ENCODE peak calls at places on chromosomes 16 and 17, in seven cellular contexts. L, F, G, Y, W, U and P are unnamed samples.

GRCh38 chr16:17370233-17371013 is 100.3 kb downstream of the XYLT1 start:
- DNase-seq in Y (no peak), G (no peak), L (no peak), F (peak), W (peak), U (no peak), P (no peak)

GRCh38 chr16:55597928-55598327 is 31.4 kb downstream of the CAPNS2 start:
- DNase-seq in F (no peak), G (no peak), L (no peak), W (no peak), U (no peak), Y (no peak), P (no peak)

GRCh38 chr17:75819723-75820410 is 24.3 kb downstream of the UNC13D start:
- DNase-seq in W (no peak), U (no peak), L (no peak), G (no peak), F (no peak), Y (no peak), P (no peak)

GRCh38 chr17:46115687-46116086 is 77.5 kb downstream of the KANSL1 start:
- DNase-seq in Y (no peak), G (no peak), U (no peak), F (peak), L (no peak), W (no peak), P (no peak)

GRCh38 chr16:83676056-83676455 is 131.7 kb upstream of the HSBP1 start:
- DNase-seq in F (no peak), U (no peak), L (no peak), W (no peak), Y (no peak), G (no peak), P (peak)

GRCh38 chr16:8804313-8804712 is 6.7 kb downstream of the PMM2 start:
- DNase-seq in Y (no peak), G (no peak), U (no peak), W (no peak), L (no peak), F (no peak), P (no peak)

GRCh38 chr16:21283521-21284289 is 5.6 kb upstream of the CRYM start:
- DNase-seq in W (no peak), F (no peak), L (no peak), G (peak), Y (no peak), U (peak), P (no peak)

GRCh38 chr17:17494499-17495447 is 1.4 kb downstream of the RASD1 start:
- DNase-seq in G (peak), F (peak), W (peak), U (peak), Y (peak), L (no peak), P (no peak)

GRCh38 chr17:43720311-43721060 is 38.1 kb downstream of the SOST start:
- DNase-seq in F (peak), W (peak), U (peak), L (no peak), Y (peak), G (peak), P (peak)

GRCh38 chr17:4229627-4230026 is 34.2 kb downstream of the ANKFY1 start:
- DNase-seq in U (peak), G (peak), L (peak), F (peak), Y (no peak), W (no peak), P (no peak)

GRCh38 chr16:51114369-51114768 is 36.7 kb downstream of the SALL1 start:
- DNase-seq in L (no peak), Y (no peak), F (no peak), U (no peak), G (no peak), W (no peak), P (no peak)

GRCh38 chr17:8696951-8697745 is 47.5 kb downstream of the CCDC42 start:
- DNase-seq in W (no peak), F (peak), L (no peak), U (peak), Y (no peak), G (peak), P (peak)

GRCh38 chr17:40014375-40014980 is 762 bp upstream of the CSF3 start:
- DNase-seq in F (no peak), G (peak), U (peak), Y (no peak), W (peak), L (no peak), P (no peak)

GRCh38 chr16:2090819-2091721 is 43.3 kb downstream of the TSC2 start:
- DNase-seq in W (no peak), F (no peak), G (peak), U (peak), Y (no peak), L (no peak), P (no peak)

GRCh38 chr16:80670170-80670865 is 129.5 kb downstream of the DYNLRB2 start:
- DNase-seq in U (no peak), G (no peak), W (no peak), Y (no peak), L (no peak), F (no peak), P (no peak)

GRCh38 chr17:39926588-39927100 is 757 bp downstream of the ORMDL3 start:
- DNase-seq in Y (peak), W (peak), F (peak), G (peak), U (peak), L (no peak), P (no peak)

GRCh38 chr17:38416840-38417209 is 11.4 kb upstream of the ARHGAP23 start:
- DNase-seq in G (peak), W (peak), Y (no peak), L (no peak), U (no peak), F (no peak), P (no peak)

GRCh38 chr17:44008205-44008909 is 3.9 kb downstream of the NAGS start:
- DNase-seq in G (no peak), F (no peak), L (no peak), Y (no peak), W (no peak), U (no peak), P (no peak)

GRCh38 chr17:43380307-43380706 is 18.5 kb upstream of the ARL4D start:
- DNase-seq in Y (no peak), L (no peak), U (no peak), F (no peak), G (no peak), W (no peak), P (no peak)

GRCh38 chr16:72875291-72876036 is 172.5 kb downstream of the ZFHX3 start:
- DNase-seq in G (no peak), Y (no peak), L (no peak), W (no peak), F (no peak), U (no peak), P (no peak)

GRCh38 chr16:75002474-75002873 is 3.6 kb downstream of the ZNRF1 start:
- DNase-seq in L (no peak), G (no peak), F (no peak), W (no peak), U (no peak), Y (no peak), P (no peak)

GRCh38 chr16:49453983-49454382 is 80.4 kb downstream of the C16orf78 start:
- DNase-seq in G (no peak), W (no peak), L (no peak), Y (no peak), U (no peak), F (no peak), P (peak)

GRCh38 chr16:26772503-26772902 is 294.2 kb upstream of the C16orf82 start:
- DNase-seq in U (no peak), Y (no peak), W (peak), F (no peak), G (no peak), L (no peak), P (no peak)

GRCh38 chr17:49005140-49005539 is 8.0 kb downstream of the IGF2BP1 start:
- DNase-seq in F (no peak), G (no peak), L (no peak), U (no peak), Y (peak), W (no peak), P (no peak)

GRCh38 chr17:71084219-71084618 is 914.9 kb downstream of the KCNJ2 start:
- DNase-seq in L (no peak), F (peak), W (peak), U (peak), Y (no peak), G (peak), P (no peak)

GRCh38 chr16:28537076-28537475 is 1.7 kb downstream of the NUPR1 start:
- DNase-seq in F (no peak), U (no peak), W (no peak), Y (no peak), L (no peak), G (no peak), P (no peak)

GRCh38 chr17:72171703-72172670 is 51.2 kb downstream of the SOX9 start:
- DNase-seq in U (no peak), G (no peak), W (no peak), Y (no peak), L (no peak), F (no peak), P (no peak)

GRCh38 chr17:80388175-80388574 is 26.8 kb upstream of the ENDOV start:
- DNase-seq in L (no peak), U (no peak), Y (no peak), G (no peak), W (no peak), F (no peak), P (peak)

GRCh38 chr16:2214721-2214970 is at the start of gene PGP:
- DNase-seq in Y (no peak), G (no peak), U (no peak), W (no peak), L (no peak), F (no peak), P (no peak)

GRCh38 chr16:20904507-20905079 is 4.0 kb downstream of the LYRM1 start:
- DNase-seq in U (peak), Y (no peak), W (no peak), F (peak), L (peak), G (peak), P (no peak)

GRCh38 chr17:15999974-16000827 is 577 bp downstream of the TTC19 start:
- DNase-seq in F (peak), L (no peak), Y (no peak), G (peak), W (peak), U (peak), P (no peak)